ENCODE peak calls at places on chromosome 13, in four cellular contexts. N is tibial nerve, G is breast epithelium, J is heart left ventricle. V is an unnamed sample.

GRCh38 chr13:25911020-25911419 is 140.8 kb downstream of the SHISA2 start:
- DNase-seq in N (no peak), G (no peak), J (no peak), V (no peak)

GRCh38 chr13:75418997-75419396 is 63.0 kb downstream of the TBC1D4 start:
- DNase-seq in N (no peak), G (no peak), J (no peak), V (no peak)

GRCh38 chr13:42497798-42498197 is 76.2 kb upstream of the TNFSF11 start:
- DNase-seq in N (no peak), G (no peak), J (no peak), V (peak; percentile 77)

GRCh38 chr13:55244991-55245644 is 1895.6 kb upstream of the PRR20A start:
- DNase-seq in N (no peak), G (no peak), J (no peak), V (no peak)

GRCh38 chr13:35699805-35700204 is 223.3 kb upstream of the MAB21L1 start:
- DNase-seq in N (no peak), G (no peak), J (no peak), V (no peak)

GRCh38 chr13:24183741-24184182 is 23.2 kb downstream of the SPATA13 start:
- DNase-seq in N (no peak), G (no peak), J (no peak), V (no peak)

GRCh38 chr13:55627221-55627620 is 1513.5 kb upstream of the PRR20A start:
- DNase-seq in N (no peak), G (no peak), J (no peak), V (no peak)

GRCh38 chr13:51453308-51453958 is 597 bp upstream of the INTS6 start:
- DNase-seq in N (peak; percentile 71), G (peak; percentile 64), J (peak; percentile 86), V (no peak)

GRCh38 chr13:42876270-42876714 is 94.9 kb downstream of the FAM216B start:
- DNase-seq in N (no peak), G (no peak), J (no peak), V (no peak)

GRCh38 chr13:43230989-43231388 is 207.6 kb downstream of the DNAJC15 start:
- DNase-seq in N (no peak), G (no peak), J (no peak), V (no peak)

GRCh38 chr13:79799049-79799448 is 318.1 kb downstream of the NDFIP2 start:
- DNase-seq in N (no peak), G (no peak), J (no peak), V (no peak)

GRCh38 chr13:76829572-76830327 is 56.5 kb downstream of the KCTD12 start:
- DNase-seq in N (no peak), G (no peak), J (peak; percentile 54), V (no peak)

GRCh38 chr13:76389321-76389720 is 496.9 kb downstream of the KCTD12 start:
- DNase-seq in N (no peak), G (no peak), J (no peak), V (no peak)

GRCh38 chr13:98300956-98301641 is 124.0 kb upstream of the RNF113B start:
- DNase-seq in N (no peak), G (no peak), J (no peak), V (no peak)

GRCh38 chr13:38363219-38363618 is 13.6 kb downstream of the UFM1 start:
- DNase-seq in N (no peak), G (no peak), J (no peak), V (no peak)

GRCh38 chr13:110811751-110812110 is 98.2 kb downstream of the ING1 start:
- DNase-seq in N (no peak), G (no peak), J (no peak), V (no peak)

GRCh38 chr13:39943711-39944110 is 288.2 kb downstream of the COG6 start:
- DNase-seq in N (no peak), G (no peak), J (no peak), V (no peak)

GRCh38 chr13:105139380-105140285 is 1395.8 kb downstream of the EFNB2 start:
- DNase-seq in N (no peak), G (no peak), J (peak; percentile 16), V (no peak)

GRCh38 chr13:78603240-78603947 is at the start of gene POU4F1:
- DNase-seq in N (no peak), G (no peak), J (no peak), V (peak; percentile 69)

GRCh38 chr13:38180100-38180499 is 169.6 kb upstream of the UFM1 start:
- DNase-seq in N (no peak), G (no peak), J (no peak), V (peak; percentile 60)

GRCh38 chr13:27953671-27954405 is 15.3 kb downstream of the CDX2 start:
- DNase-seq in N (peak; percentile 43), G (no peak), J (peak; percentile 59), V (peak; percentile 64)

GRCh38 chr13:94192576-94192975 is 286.9 kb downstream of the DCT start:
- DNase-seq in N (no peak), G (no peak), J (no peak), V (no peak)

GRCh38 chr13:98508280-98509074 is 68.4 kb downstream of the STK24 start:
- DNase-seq in N (no peak), G (no peak), J (no peak), V (peak; percentile 36)

GRCh38 chr13:28220166-28220565 is 81.8 kb downstream of the PAN3 start:
- DNase-seq in N (no peak), G (no peak), J (no peak), V (no peak)

GRCh38 chr13:24050292-24050711 is 110.2 kb upstream of the SPATA13 start:
- DNase-seq in N (no peak), G (peak; percentile 70), J (no peak), V (peak; percentile 49)

GRCh38 chr13:82088781-82089180 is 1747.9 kb upstream of the SPRY2 start:
- DNase-seq in N (no peak), G (no peak), J (no peak), V (no peak)

GRCh38 chr13:39527961-39528720 is 74.9 kb downstream of the LHFPL6 start:
- DNase-seq in N (no peak), G (no peak), J (no peak), V (peak; percentile 88)

GRCh38 chr13:94157705-94158218 is 321.7 kb downstream of the DCT start:
- DNase-seq in N (no peak), G (no peak), J (no peak), V (no peak)

GRCh38 chr13:51456510-51456909 is 3.7 kb upstream of the INTS6 start:
- DNase-seq in N (no peak), G (no peak), J (no peak), V (no peak)

GRCh38 chr13:30673669-30674521 is 56.2 kb downstream of the USPL1 start:
- DNase-seq in N (peak; percentile 87), G (peak; percentile 82), J (peak; percentile 88), V (peak; percentile 86)

GRCh38 chr13:33644607-33645543 is 173.1 kb upstream of the RFC3 start:
- DNase-seq in N (no peak), G (no peak), J (peak; percentile 40), V (no peak)

GRCh38 chr13:25248071-25248470 is 39.2 kb downstream of the MTMR6 start:
- DNase-seq in N (no peak), G (no peak), J (no peak), V (no peak)

DNA sequence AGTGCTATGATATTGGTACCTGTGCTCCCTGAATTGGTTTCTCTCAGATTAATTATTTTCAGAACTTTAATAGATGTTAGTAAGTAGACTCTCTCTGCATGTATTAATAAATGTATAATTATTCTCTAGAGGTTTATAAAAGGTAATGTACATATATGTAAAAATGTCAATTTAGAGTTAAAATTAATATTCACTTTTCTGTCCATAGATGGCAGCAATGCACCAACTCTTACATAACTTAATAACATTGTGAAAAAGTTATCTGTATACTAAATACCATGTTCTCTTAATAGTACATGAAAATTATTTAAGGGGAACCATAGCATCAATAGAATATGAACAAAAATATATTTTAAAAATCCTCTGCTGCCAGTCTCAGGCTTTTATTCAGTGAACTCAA is 515.0 kb upstream of the KLHL1 start:
- DNase-seq in N (no peak), G (no peak), J (no peak), V (peak; percentile 3)
- TF ChIP-seq CTCF in N (peak; percentile 27), G (no peak), J (peak; percentile 20), V (peak; percentile 51)

GRCh38 chr13:72379581-72379980 is 347.8 kb downstream of the MZT1 start:
- DNase-seq in N (no peak), G (no peak), J (no peak), V (no peak)

GRCh38 chr13:72384879-72385278 is 342.6 kb downstream of the MZT1 start:
- DNase-seq in N (no peak), G (no peak), J (no peak), V (peak; percentile 10)

GRCh38 chr13:72386138-72386684 is 341.2 kb downstream of the MZT1 start:
- DNase-seq in N (no peak), G (no peak), J (no peak), V (no peak)

GRCh38 chr13:72383646-72384045 is 343.8 kb downstream of the MZT1 start:
- DNase-seq in N (no peak), G (no peak), J (no peak), V (no peak)

DNA sequence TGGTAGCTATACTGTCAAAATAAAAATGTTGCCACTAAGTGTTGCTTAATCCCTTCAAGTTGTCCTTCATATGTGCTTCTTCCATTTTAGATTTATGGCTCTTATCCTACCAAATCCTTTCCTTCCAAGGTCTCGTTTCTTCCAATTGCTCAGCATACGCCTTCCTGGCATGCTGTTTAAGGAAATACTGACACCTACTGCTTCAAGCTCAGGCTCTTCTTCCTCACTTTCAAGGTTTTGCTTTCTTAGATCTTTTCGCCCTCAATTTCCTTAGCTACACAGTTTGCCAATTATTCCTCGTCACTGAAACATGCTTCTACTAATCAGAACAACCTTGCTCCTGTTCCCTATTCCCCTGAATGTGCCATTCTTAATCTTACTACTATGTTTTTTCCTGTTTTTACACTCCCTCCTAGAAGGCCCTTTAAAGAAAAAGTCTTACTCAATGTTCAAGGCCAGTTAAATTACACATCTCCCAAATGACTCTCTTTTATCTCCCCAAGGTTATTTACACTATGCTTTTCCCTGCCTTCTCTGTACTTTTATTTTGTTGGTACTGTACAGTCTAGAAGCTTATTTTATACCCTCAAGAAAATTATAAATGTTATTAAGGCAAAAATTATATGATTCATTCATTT is 343.1 kb downstream of the MZT1 start:
- DNase-seq in N (no peak), G (no peak), J (no peak), V (no peak)
- TF ChIP-seq CTCF in N (no peak), G (no peak), J (no peak), V (no peak)

GRCh38 chr13:49097374-49097773 is 121.7 kb downstream of the FNDC3A start:
- DNase-seq in N (no peak), G (no peak), J (no peak), V (peak; percentile 60)

GRCh38 chr13:49098771-49099512 is 121.2 kb upstream of the MLNR start:
- DNase-seq in N (no peak), G (no peak), J (no peak), V (no peak)

GRCh38 chr13:49098198-49098597 is 121.9 kb upstream of the MLNR start:
- DNase-seq in N (no peak), G (no peak), J (peak; percentile 27), V (peak; percentile 61)

GRCh38 chr13:49100637-49101570 is 119.2 kb upstream of the MLNR start:
- DNase-seq in N (no peak), G (no peak), J (no peak), V (no peak)

DNA sequence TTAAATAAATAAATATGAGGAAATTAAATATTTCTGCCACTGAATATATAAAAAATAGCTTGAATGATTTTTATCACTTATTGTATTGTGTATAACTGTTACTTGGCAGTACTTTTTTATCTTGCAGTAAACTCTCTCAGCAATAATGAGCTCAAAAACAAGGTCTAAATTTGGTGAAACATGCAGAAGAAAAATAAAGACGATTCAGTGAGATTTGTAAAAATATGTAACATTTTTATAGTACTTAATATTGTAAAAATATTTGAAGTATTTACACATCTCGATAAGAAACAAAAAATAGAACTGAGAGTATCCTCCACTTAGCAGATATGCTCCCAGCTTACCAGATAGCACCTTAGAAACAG is 120.6 kb upstream of the MLNR start:
- DNase-seq in N (no peak), G (no peak), J (no peak), V (no peak)
- TF ChIP-seq CTCF in N (no peak), G (no peak), J (no peak), V (no peak)

GRCh38 chr13:113820813-113821651 is 42.8 kb downstream of the GAS6 start:
- DNase-seq in N (peak; percentile 75), G (peak; percentile 83), J (peak; percentile 81), V (peak; percentile 87)
- TF ChIP-seq CTCF in N (no peak), G (no peak), J (peak; percentile 15), V (no peak)

V was measured in RWPE1.